ENCODE peak calls at places on chromosomes 12 and 14, in seven cellular contexts. G is brain microvascular endothelial cell, U is RWPE1, K is RPMI7951, F is hepatic stellate cell, M is hippocampal formation, Z is left cardiac atrium. B is an unnamed sample.

GRCh38 chr12:67630373-67631088 is 18.0 kb upstream of the DYRK2 start:
- DNase-seq in G (no peak), U (no peak), K (peak; percentile 68), F (no peak), M (no peak), Z (peak; percentile 31), B (no peak)

GRCh38 chr14:69059658-69060648 is 80.9 kb upstream of the ACTN1 start:
- DNase-seq in G (peak; percentile 99), U (peak; percentile 67), K (peak; percentile 81), F (peak; percentile 86), M (no peak), Z (peak; percentile 72), B (no peak)

GRCh38 chr12:66647034-66647691 is 31.7 kb downstream of the GRIP1 start:
- DNase-seq in G (peak; percentile 93), U (peak; percentile 77), K (peak; percentile 93), F (peak; percentile 37), M (no peak), Z (no peak), B (peak; percentile 3)

GRCh38 chr12:6827437-6827894 is 741 bp upstream of the P3H3 start:
- DNase-seq in G (peak; percentile 81), U (peak; percentile 75), K (peak; percentile 80), F (peak; percentile 96), M (peak; percentile 56), Z (peak; percentile 91), B (peak; percentile 89)

GRCh38 chr14:104705340-104706047 is 16.1 kb downstream of the INF2 start:
- DNase-seq in G (no peak), U (no peak), K (no peak), F (no peak), M (no peak), Z (no peak), B (peak; percentile 35)

GRCh38 chr12:12704593-12705230 is 8.7 kb upstream of the GPR19 start:
- DNase-seq in G (peak; percentile 81), U (peak; percentile 85), K (peak; percentile 89), F (peak; percentile 72), M (peak; percentile 97), Z (peak; percentile 56), B (peak; percentile 94)

GRCh38 chr12:107236824-107237467 is 143.6 kb upstream of the CRY1 start:
- DNase-seq in G (no peak), U (peak; percentile 62), K (peak; percentile 55), F (no peak), M (no peak), Z (no peak), B (no peak)

GRCh38 chr12:132066345-132066685 is 77.8 kb downstream of the DDX51 start:
- DNase-seq in G (no peak), U (no peak), K (no peak), F (no peak), M (no peak), Z (no peak), B (no peak)

GRCh38 chr14:105355850-105356604 is 41.5 kb downstream of the PACS2 start:
- DNase-seq in G (no peak), U (no peak), K (no peak), F (no peak), M (no peak), Z (no peak), B (no peak)

GRCh38 chr12:48677782-48678181 is 4.3 kb downstream of the KANSL2 start:
- DNase-seq in G (no peak), U (no peak), K (no peak), F (no peak), M (no peak), Z (no peak), B (no peak)

GRCh38 chr12:104520242-104520900 is 63.6 kb downstream of the CHST11 start:
- DNase-seq in G (no peak), U (no peak), K (peak; percentile 72), F (no peak), M (no peak), Z (no peak), B (peak; percentile 55)

GRCh38 chr12:57907281-57907680 is 34.1 kb upstream of the ATP23 start:
- DNase-seq in G (no peak), U (no peak), K (no peak), F (no peak), M (no peak), Z (no peak), B (no peak)

GRCh38 chr14:66999978-67000377 is 189.3 kb upstream of the GARIN2 start:
- DNase-seq in G (no peak), U (no peak), K (no peak), F (no peak), M (no peak), Z (no peak), B (no peak)

GRCh38 chr12:7344831-7345230 is 41.0 kb downstream of the ACSM4 start:
- DNase-seq in G (no peak), U (no peak), K (no peak), F (no peak), M (no peak), Z (no peak), B (no peak)

GRCh38 chr12:108704527-108704926 is 26.8 kb downstream of the CORO1C start:
- DNase-seq in G (no peak), U (no peak), K (no peak), F (no peak), M (no peak), Z (no peak), B (no peak)

GRCh38 chr14:76792422-76792821 is 20.3 kb downstream of the ANGEL1 start:
- DNase-seq in G (no peak), U (no peak), K (no peak), F (no peak), M (no peak), Z (no peak), B (no peak)

GRCh38 chr12:82517027-82517426 is 158.7 kb downstream of the METTL25 start:
- DNase-seq in G (peak; percentile 29), U (no peak), K (no peak), F (no peak), M (no peak), Z (no peak), B (peak; percentile 74)

GRCh38 chr12:28933864-28934527 is 215.1 kb upstream of the FAR2 start:
- DNase-seq in G (no peak), U (no peak), K (no peak), F (no peak), M (no peak), Z (no peak), B (no peak)

GRCh38 chr12:25017336-25017735 is 68.4 kb upstream of the BCAT1 start:
- DNase-seq in G (peak; percentile 11), U (no peak), K (no peak), F (no peak), M (no peak), Z (no peak), B (no peak)

B was measured in SK-MEL-5.